ENCODE peak calls at places on chromosomes 13 and 19, in ten cellular contexts. S is fibroblast of lung, R is brain microvascular endothelial cell, N is Peyer's patch, F is heart right ventricle, P is bronchial epithelial cell, K is tibial nerve, Q is PC-3, V is pancreas, M is fibroblast of pulmonary artery. I is an unnamed sample.

GRCh38 chr19:45646345-45646698 is 7.1 kb upstream of the EML2 start:
- DNase-seq in S (no peak), R (no peak), N (no peak), F (no peak), P (no peak), K (no peak), Q (no peak), V (no peak), M (no peak), I (no peak)

GRCh38 chr19:37979547-37980082 is 72.6 kb downstream of the SIPA1L3 start:
- DNase-seq in S (peak), R (no peak), N (peak), F (no peak), P (peak), K (no peak), Q (no peak), V (no peak), M (no peak), I (no peak)

GRCh38 chr13:93794197-93794885 is 567.7 kb downstream of the GPC6 start:
- DNase-seq in S (no peak), R (no peak), N (no peak), F (no peak), P (no peak), K (no peak), Q (no peak), V (no peak), M (no peak), I (no peak)

GRCh38 chr13:95360464-95361097 is 59.3 kb upstream of the ABCC4 start:
- DNase-seq in S (peak), R (no peak), N (no peak), F (no peak), P (no peak), K (no peak), Q (peak), V (no peak), M (peak), I (no peak)

GRCh38 chr19:30361721-30362120 is 10.5 kb upstream of the ZNF536 start:
- DNase-seq in S (no peak), R (no peak), N (no peak), F (no peak), P (no peak), K (no peak), Q (no peak), V (no peak), M (no peak), I (no peak)

GRCh38 chr19:3270908-3271307 is 46.4 kb downstream of the CELF5 start:
- DNase-seq in S (peak), R (peak), N (no peak), F (no peak), P (peak), K (no peak), Q (peak), V (no peak), M (peak), I (no peak)

GRCh38 chr13:65856464-65856863 is 1373.7 kb downstream of the PCDH9 start:
- DNase-seq in S (peak), R (peak), N (no peak), F (no peak), P (no peak), K (no peak), Q (no peak), V (no peak), M (peak), I (no peak)

GRCh38 chr19:46818812-46819211 is 30.4 kb upstream of the SLC1A5 start:
- DNase-seq in S (peak), R (peak), N (no peak), F (no peak), P (no peak), K (no peak), Q (peak), V (no peak), M (peak), I (no peak)

GRCh38 chr13:100100115-100100879 is 11.4 kb downstream of the PCCA start:
- DNase-seq in S (peak), R (peak), N (no peak), F (peak), P (peak), K (no peak), Q (peak), V (peak), M (peak), I (no peak)

GRCh38 chr19:29926801-29927200 is 15.2 kb upstream of the URI1 start:
- DNase-seq in S (no peak), R (no peak), N (no peak), F (no peak), P (no peak), K (no peak), Q (no peak), V (no peak), M (no peak), I (no peak)

GRCh38 chr13:94173312-94173854 is 306.1 kb downstream of the DCT start:
- DNase-seq in S (peak), R (peak), N (no peak), F (no peak), P (no peak), K (no peak), Q (no peak), V (no peak), M (no peak), I (no peak)

GRCh38 chr19:10694706-10695105 is 6.5 kb upstream of the QTRT1 start:
- DNase-seq in S (no peak), R (no peak), N (no peak), F (no peak), P (peak), K (no peak), Q (no peak), V (no peak), M (no peak), I (no peak)

GRCh38 chr13:112246731-112247470 is 129.3 kb upstream of the SPACA7 start:
- DNase-seq in S (no peak), R (no peak), N (no peak), F (no peak), P (no peak), K (no peak), Q (no peak), V (no peak), M (no peak), I (peak)

GRCh38 chr13:75129331-75129730 is 352.6 kb downstream of the TBC1D4 start:
- DNase-seq in S (peak), R (no peak), N (no peak), F (no peak), P (no peak), K (no peak), Q (peak), V (no peak), M (no peak), I (no peak)

GRCh38 chr19:55609326-55609725 is 3.9 kb downstream of the ZNF865 start:
- DNase-seq in S (no peak), R (no peak), N (no peak), F (no peak), P (no peak), K (no peak), Q (no peak), V (no peak), M (no peak), I (no peak)

DNA sequence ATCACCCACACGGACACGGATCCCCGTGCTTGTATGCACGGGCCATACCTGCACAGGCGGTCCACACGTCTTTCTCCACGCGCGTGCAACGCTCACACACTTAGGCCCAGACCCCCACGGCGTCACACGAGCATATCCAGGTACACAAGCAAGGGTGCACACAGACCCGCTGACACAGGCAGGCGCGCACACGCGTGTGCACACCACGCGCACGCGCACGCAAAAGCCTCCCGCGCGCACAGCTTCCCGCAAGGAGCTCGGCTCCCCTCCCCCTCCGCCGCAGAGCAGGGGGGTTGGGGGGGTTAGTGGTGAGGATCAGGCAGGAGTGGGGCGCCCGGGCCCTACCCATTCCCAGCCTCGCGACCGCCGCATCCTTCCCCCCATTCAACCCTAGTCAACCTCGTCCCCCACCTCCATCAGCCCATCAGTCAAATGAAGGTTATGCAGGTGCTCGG is 407 bp downstream of the RAB3A start:
- DNase-seq in S (no peak), R (no peak), N (peak), F (peak), P (no peak), K (peak), Q (peak), V (no peak), M (no peak), I (no peak)
- H3K4me3 ChIP-seq in S (peak), R (peak), N (peak), F (peak), P (peak), K (peak), Q (peak), V (peak), M (peak), I (peak)

DNA sequence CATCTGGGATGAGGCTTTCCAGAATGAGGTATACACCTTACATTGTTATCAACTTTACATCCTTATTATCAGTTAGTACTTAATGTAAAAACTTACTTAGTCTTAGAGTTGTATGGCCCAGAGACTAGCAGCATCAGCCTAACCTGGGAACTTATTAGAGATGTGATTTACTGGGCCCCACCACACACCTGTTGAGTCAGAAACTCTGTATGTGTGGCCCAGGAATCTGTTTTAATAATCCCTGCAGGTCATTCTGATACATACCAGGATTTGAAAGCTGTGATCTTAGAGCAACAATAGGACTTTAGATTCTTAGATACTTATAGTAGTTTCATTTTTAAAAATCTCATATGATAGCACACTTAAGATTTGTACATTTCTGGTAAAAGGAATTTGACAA is 17.4 kb downstream of the FNDC3A start:
- DNase-seq in S (no peak), R (no peak), N (no peak), F (no peak), P (no peak), K (no peak), Q (no peak), V (no peak), M (no peak), I (no peak)
- TF ChIP-seq CTCF in S (no peak), R (no peak), N (no peak), F (no peak), P (no peak), K (no peak), Q (no peak), V (no peak), M (no peak), I (no peak)

GRCh38 chr19:4814625-4815425 is 16.7 kb downstream of the TICAM1 start:
- DNase-seq in S (peak), R (no peak), N (no peak), F (no peak), P (no peak), K (no peak), Q (no peak), V (no peak), M (peak), I (no peak)

GRCh38 chr19:4816388-4817165 is 14.9 kb downstream of the TICAM1 start:
- DNase-seq in S (no peak), R (no peak), N (no peak), F (no peak), P (no peak), K (no peak), Q (no peak), V (no peak), M (no peak), I (no peak)

GRCh38 chr19:4811328-4812131 is 20.0 kb downstream of the TICAM1 start:
- DNase-seq in S (peak), R (peak), N (peak), F (peak), P (peak), K (peak), Q (peak), V (peak), M (peak), I (peak)

GRCh38 chr19:4817467-4818277 is 13.8 kb downstream of the TICAM1 start:
- DNase-seq in S (no peak), R (no peak), N (no peak), F (peak), P (no peak), K (no peak), Q (no peak), V (no peak), M (no peak), I (no peak)

DNA sequence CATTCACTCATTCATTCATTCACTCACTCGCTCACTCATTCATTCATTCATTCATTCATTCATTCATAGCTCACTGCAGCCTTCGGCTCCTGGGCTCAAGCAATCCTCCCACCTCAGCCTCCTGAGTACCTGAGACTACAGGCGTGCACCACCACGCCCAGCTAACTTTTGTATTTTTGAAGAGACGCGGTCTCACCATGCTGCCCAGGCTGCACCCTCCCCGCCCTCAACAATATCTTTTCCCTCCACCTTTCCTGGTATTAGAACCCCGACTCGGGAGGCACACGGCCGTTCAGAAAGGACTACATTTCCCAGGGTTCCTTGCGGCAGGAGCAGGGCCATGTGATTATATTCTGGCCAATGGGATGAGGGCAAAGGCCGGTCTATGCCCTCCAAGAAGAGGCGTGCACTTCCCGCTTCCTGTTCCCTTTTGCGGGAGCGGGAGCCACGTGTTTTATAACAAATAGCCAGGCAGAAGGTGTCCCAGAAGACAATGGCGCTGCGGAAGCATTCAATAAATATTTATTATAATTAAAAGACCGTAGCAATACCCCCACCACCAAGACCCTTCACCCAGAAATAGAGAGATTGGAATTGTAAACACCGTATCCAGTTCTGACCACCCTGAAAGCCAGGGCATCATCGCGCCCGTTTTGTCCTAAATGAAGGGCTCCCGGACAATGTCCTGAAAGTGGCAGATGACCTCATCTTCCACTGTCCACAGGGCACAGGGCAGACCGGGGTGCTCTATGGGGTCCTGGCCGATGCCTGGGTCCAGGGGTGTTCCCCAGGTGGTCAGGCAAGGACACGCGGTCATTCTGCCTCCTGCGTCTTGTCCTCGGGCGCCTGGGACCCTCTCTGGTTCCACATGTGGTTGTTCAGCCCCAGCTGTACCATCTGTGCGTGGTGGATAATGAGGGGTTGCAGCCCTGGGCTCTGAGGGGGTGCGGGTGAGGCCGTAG is 15.8 kb downstream of the TICAM1 start:
- DNase-seq in S (peak), R (peak), N (peak), F (peak), P (peak), K (peak), Q (peak), V (peak), M (peak), I (peak)
- H3K4me3 ChIP-seq in S (no peak), R (peak), N (peak), F (peak), P (no peak), K (no peak), Q (peak), V (no peak), M (no peak), I (peak)

DNA sequence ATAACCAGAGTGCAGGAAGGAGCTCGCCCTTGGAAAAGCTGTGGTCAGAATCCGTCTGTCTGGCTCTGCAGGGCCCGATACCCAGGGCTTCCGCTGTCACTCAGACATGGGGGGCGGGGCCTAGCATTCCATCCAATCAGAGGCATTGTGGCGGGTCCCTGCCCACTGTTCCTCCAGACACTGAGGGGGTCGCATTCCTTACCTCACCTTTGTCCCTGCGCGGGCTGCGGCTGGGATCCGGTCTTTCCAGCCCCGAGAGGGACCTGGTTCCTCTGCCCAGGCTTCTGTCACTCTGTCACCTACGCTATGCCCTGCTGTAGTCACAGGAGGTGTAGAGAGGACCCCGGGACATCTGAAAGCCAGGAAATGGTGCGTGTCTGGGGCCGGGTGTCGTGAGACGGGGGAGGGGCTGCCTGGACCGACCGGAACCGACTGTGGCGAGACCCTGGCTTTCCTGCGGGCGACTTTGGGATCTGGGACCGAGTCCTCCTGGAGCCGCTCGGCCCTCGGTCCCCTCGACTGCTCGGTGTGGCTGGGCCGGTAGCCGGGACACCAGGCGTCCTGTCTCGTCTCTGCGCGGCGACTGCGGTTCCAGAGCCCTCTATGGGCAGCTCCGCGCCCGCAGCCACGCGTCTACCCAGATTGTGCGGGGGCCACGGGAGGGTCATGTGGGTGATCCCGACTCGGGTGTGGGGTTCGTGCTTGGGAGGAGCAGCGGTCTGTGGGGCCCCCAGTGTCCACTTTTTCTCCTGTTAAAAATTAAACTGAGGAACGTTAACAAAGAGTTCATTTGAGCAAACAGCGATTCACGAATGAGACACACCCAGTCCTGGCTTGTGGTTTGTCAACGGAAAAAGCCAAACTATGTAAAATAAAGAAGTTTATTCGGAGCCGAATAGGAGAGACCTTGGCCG is at the start of gene ZNF69:
- DNase-seq in S (peak), R (peak), N (peak), F (peak), P (peak), K (peak), Q (peak), V (peak), M (peak), I (peak)
- TF ChIP-seq CTCF in S (no peak), R (peak), N (no peak), F (no peak), P (peak), K (no peak), Q (peak), V (no peak), M (peak), I (no peak)

GRCh38 chr19:48613852-48614435 is 932 bp downstream of the FAM83E start:
- DNase-seq in S (no peak), R (no peak), N (no peak), F (no peak), P (no peak), K (no peak), Q (no peak), V (no peak), M (no peak), I (no peak)
- H3K4me3 ChIP-seq in S (no peak), R (no peak), N (no peak), F (no peak), P (peak), K (no peak), Q (no peak), V (no peak), M (no peak), I (no peak)

GRCh38 chr13:111153977-111154332 is 38.8 kb downstream of the ARHGEF7 start:
- DNase-seq in S (no peak), R (peak), N (peak), F (no peak), P (peak), K (no peak), Q (peak), V (peak), M (no peak), I (peak)

GRCh38 chr13:111158136-111158805 is 43.2 kb downstream of the ARHGEF7 start:
- DNase-seq in S (peak), R (no peak), N (no peak), F (no peak), P (no peak), K (no peak), Q (peak), V (no peak), M (peak), I (no peak)

GRCh38 chr13:111152836-111153235 is 37.7 kb downstream of the ARHGEF7 start:
- DNase-seq in S (peak), R (no peak), N (no peak), F (no peak), P (peak), K (no peak), Q (no peak), V (no peak), M (no peak), I (no peak)

GRCh38 chr13:111156421-111156820 is 41.3 kb downstream of the ARHGEF7 start:
- DNase-seq in S (peak), R (no peak), N (no peak), F (no peak), P (no peak), K (no peak), Q (peak), V (no peak), M (peak), I (no peak)

DNA sequence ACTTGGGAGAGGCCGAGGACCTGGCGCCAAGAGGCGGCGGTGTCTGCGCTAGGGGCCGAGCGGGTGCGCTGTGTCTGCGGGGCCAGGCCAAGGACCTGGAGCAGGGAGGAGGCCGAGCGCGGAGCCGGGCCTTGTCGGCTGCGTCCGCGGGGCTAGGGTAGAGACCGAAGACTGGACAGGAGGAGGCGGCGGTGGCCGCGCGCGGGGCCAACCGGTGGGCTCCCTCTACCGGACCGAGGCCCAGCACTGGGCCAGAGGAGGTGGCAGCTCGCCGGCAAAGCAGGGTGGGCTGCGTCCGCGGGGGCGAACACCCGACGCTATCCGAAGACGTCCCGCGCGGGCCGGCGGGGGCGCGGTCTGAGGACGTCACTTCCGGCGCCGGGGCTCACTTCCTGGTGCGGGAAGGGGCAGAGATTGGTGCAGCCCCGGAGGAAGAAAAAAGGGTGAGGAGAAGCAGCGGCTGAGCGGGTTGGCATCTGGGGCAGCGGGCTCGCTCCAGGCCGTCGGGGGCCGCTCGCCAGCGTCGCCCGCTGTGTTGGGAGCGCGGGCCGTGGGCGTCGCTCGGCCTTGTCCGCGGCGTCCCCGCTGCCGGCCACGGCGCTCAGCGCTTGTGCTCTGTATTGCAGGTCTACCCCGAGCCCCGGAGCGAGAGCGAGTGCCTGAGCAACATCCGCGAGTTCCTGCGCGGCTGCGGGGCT is 38.3 kb downstream of the ARHGEF7 start:
- DNase-seq in S (peak), R (peak), N (peak), F (peak), P (peak), K (peak), Q (peak), V (peak), M (peak), I (peak)
- TF ChIP-seq CTCF in S (peak), R (peak), N (no peak), F (peak), P (no peak), K (peak), Q (no peak), V (no peak), M (no peak), I (no peak)

DNA sequence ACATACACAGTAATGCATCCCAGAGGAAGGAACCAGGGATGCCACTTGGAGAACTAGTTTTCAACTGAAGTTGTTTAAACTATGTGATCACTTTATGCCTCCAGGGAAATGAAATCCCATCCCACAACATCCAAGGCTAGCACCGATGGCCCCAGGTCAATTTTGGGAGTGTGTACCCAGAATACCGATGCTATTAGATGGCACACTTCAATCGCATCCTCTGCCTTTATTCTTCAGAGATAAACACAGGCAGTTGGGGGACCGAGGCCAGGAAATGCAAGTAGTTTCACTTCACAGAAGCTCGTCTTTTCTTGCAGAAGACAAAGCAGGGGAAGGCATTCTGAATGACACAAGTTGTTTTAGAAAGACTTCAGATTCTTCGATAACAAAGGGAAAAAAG is 13.8 kb downstream of the STK24 start:
- DNase-seq in S (no peak), R (no peak), N (peak), F (no peak), P (no peak), K (no peak), Q (peak), V (no peak), M (no peak), I (no peak)
- H3K4me3 ChIP-seq in S (no peak), R (no peak), N (peak), F (no peak), P (no peak), K (no peak), Q (no peak), V (no peak), M (no peak), I (peak)

I was measured in CD8-positive, alpha-beta T cell.